ENCODE peak calls at places on chromosomes 3 and 15, in nine cellular contexts. One of them, this sample, is unnamed.

GRCh38 chr3:134337511-134338200 is 36.6 kb downstream of the AMOTL2 start:
- DNase-seq in RPMI8226: no peak
- DNase-seq in GM23248: no peak
- DNase-seq in psoas muscle: no peak
- DNase-seq in Right ventricle myocardium inferior: no peak
- DNase-seq in RKO: no peak
- DNase-seq in effector memory CD8-positive, alpha-beta T cell: no peak
- DNase-seq in erythroblast: no peak
- DNase-seq in activated naive CD8-positive, alpha-beta T cell treated with anti-CD3 and anti-CD28 coated beads for 36 hours: no peak
- DNase-seq in this sample: no peak

GRCh38 chr3:148333091-148333490 is 364.6 kb upstream of the AGTR1 start:
- DNase-seq in Right ventricle myocardium inferior: no peak
- DNase-seq in RPMI8226: no peak
- DNase-seq in psoas muscle: no peak
- DNase-seq in GM23248: no peak
- DNase-seq in erythroblast: no peak
- DNase-seq in activated naive CD8-positive, alpha-beta T cell treated with anti-CD3 and anti-CD28 coated beads for 36 hours: no peak
- DNase-seq in RKO: no peak
- DNase-seq in effector memory CD8-positive, alpha-beta T cell: no peak
- DNase-seq in this sample: no peak

GRCh38 chr15:64746356-64746755 is 29.0 kb downstream of the RBPMS2 start:
- DNase-seq in RPMI8226: no peak
- DNase-seq in effector memory CD8-positive, alpha-beta T cell: no peak
- DNase-seq in RKO: no peak
- DNase-seq in psoas muscle: no peak
- DNase-seq in Right ventricle myocardium inferior: no peak
- DNase-seq in GM23248: no peak
- DNase-seq in activated naive CD8-positive, alpha-beta T cell treated with anti-CD3 and anti-CD28 coated beads for 36 hours: no peak
- DNase-seq in erythroblast: no peak
- DNase-seq in this sample: no peak

GRCh38 chr15:70856884-70857546 is 3.1 kb upstream of the LARP6 start:
- DNase-seq in RKO: peak; percentile 64
- DNase-seq in erythroblast: no peak
- DNase-seq in activated naive CD8-positive, alpha-beta T cell treated with anti-CD3 and anti-CD28 coated beads for 36 hours: no peak
- DNase-seq in GM23248: peak; percentile 98
- DNase-seq in RPMI8226: no peak
- DNase-seq in effector memory CD8-positive, alpha-beta T cell: no peak
- DNase-seq in Right ventricle myocardium inferior: peak; percentile 79
- DNase-seq in psoas muscle: peak; percentile 74
- DNase-seq in this sample: no peak

GRCh38 chr15:90808517-90808939 is 59.9 kb upstream of the FURIN start:
- DNase-seq in RKO: no peak
- DNase-seq in effector memory CD8-positive, alpha-beta T cell: no peak
- DNase-seq in psoas muscle: no peak
- DNase-seq in activated naive CD8-positive, alpha-beta T cell treated with anti-CD3 and anti-CD28 coated beads for 36 hours: no peak
- DNase-seq in erythroblast: no peak
- DNase-seq in GM23248: no peak
- DNase-seq in RPMI8226: no peak
- DNase-seq in Right ventricle myocardium inferior: no peak
- DNase-seq in this sample: no peak

GRCh38 chr3:50174517-50174895 is 16.9 kb upstream of the GNAT1 start:
- DNase-seq in effector memory CD8-positive, alpha-beta T cell: no peak
- DNase-seq in psoas muscle: no peak
- DNase-seq in activated naive CD8-positive, alpha-beta T cell treated with anti-CD3 and anti-CD28 coated beads for 36 hours: no peak
- DNase-seq in erythroblast: no peak
- DNase-seq in Right ventricle myocardium inferior: no peak
- DNase-seq in RKO: no peak
- DNase-seq in RPMI8226: no peak
- DNase-seq in GM23248: no peak
- DNase-seq in this sample: no peak

GRCh38 chr15:75342221-75342620 is 4.6 kb upstream of the NEIL1 start:
- DNase-seq in erythroblast: no peak
- DNase-seq in activated naive CD8-positive, alpha-beta T cell treated with anti-CD3 and anti-CD28 coated beads for 36 hours: no peak
- DNase-seq in Right ventricle myocardium inferior: peak; percentile 20
- DNase-seq in RPMI8226: no peak
- DNase-seq in RKO: no peak
- DNase-seq in effector memory CD8-positive, alpha-beta T cell: no peak
- DNase-seq in GM23248: no peak
- DNase-seq in psoas muscle: no peak
- DNase-seq in this sample: no peak

GRCh38 chr15:72698938-72699337 is 12.9 kb downstream of the BBS4 start:
- DNase-seq in GM23248: no peak
- DNase-seq in Right ventricle myocardium inferior: no peak
- DNase-seq in RKO: no peak
- DNase-seq in activated naive CD8-positive, alpha-beta T cell treated with anti-CD3 and anti-CD28 coated beads for 36 hours: no peak
- DNase-seq in effector memory CD8-positive, alpha-beta T cell: no peak
- DNase-seq in psoas muscle: no peak
- DNase-seq in RPMI8226: no peak
- DNase-seq in erythroblast: no peak
- DNase-seq in this sample: no peak

GRCh38 chr15:63392355-63393009 is 10.8 kb upstream of the CA12 start:
- DNase-seq in RKO: no peak
- DNase-seq in psoas muscle: no peak
- DNase-seq in GM23248: no peak
- DNase-seq in effector memory CD8-positive, alpha-beta T cell: no peak
- DNase-seq in activated naive CD8-positive, alpha-beta T cell treated with anti-CD3 and anti-CD28 coated beads for 36 hours: no peak
- DNase-seq in erythroblast: peak; percentile 17
- DNase-seq in RPMI8226: peak; percentile 43
- DNase-seq in Right ventricle myocardium inferior: no peak
- DNase-seq in this sample: no peak

GRCh38 chr3:108300103-108300849 is 3.9 kb downstream of the HHLA2 start:
- DNase-seq in erythroblast: no peak
- DNase-seq in activated naive CD8-positive, alpha-beta T cell treated with anti-CD3 and anti-CD28 coated beads for 36 hours: peak; percentile 22
- DNase-seq in GM23248: no peak
- DNase-seq in RPMI8226: no peak
- DNase-seq in RKO: no peak
- DNase-seq in Right ventricle myocardium inferior: no peak
- DNase-seq in effector memory CD8-positive, alpha-beta T cell: no peak
- DNase-seq in psoas muscle: no peak
- DNase-seq in this sample: no peak

GRCh38 chr15:101675015-101675414 is 22.8 kb upstream of the TM2D3 start:
- DNase-seq in RPMI8226: no peak
- DNase-seq in Right ventricle myocardium inferior: no peak
- DNase-seq in RKO: no peak
- DNase-seq in erythroblast: no peak
- DNase-seq in psoas muscle: no peak
- DNase-seq in effector memory CD8-positive, alpha-beta T cell: no peak
- DNase-seq in GM23248: peak; percentile 95
- DNase-seq in activated naive CD8-positive, alpha-beta T cell treated with anti-CD3 and anti-CD28 coated beads for 36 hours: no peak
- DNase-seq in this sample: no peak

GRCh38 chr15:31238369-31238768 is 88.3 kb upstream of the KLF13 start:
- DNase-seq in effector memory CD8-positive, alpha-beta T cell: no peak
- DNase-seq in RPMI8226: no peak
- DNase-seq in activated naive CD8-positive, alpha-beta T cell treated with anti-CD3 and anti-CD28 coated beads for 36 hours: no peak
- DNase-seq in GM23248: no peak
- DNase-seq in Right ventricle myocardium inferior: no peak
- DNase-seq in psoas muscle: no peak
- DNase-seq in erythroblast: no peak
- DNase-seq in RKO: no peak
- DNase-seq in this sample: no peak

GRCh38 chr3:89467886-89468479 is 360.6 kb downstream of the EPHA3 start:
- DNase-seq in RPMI8226: no peak
- DNase-seq in effector memory CD8-positive, alpha-beta T cell: no peak
- DNase-seq in erythroblast: no peak
- DNase-seq in psoas muscle: no peak
- DNase-seq in Right ventricle myocardium inferior: no peak
- DNase-seq in activated naive CD8-positive, alpha-beta T cell treated with anti-CD3 and anti-CD28 coated beads for 36 hours: no peak
- DNase-seq in GM23248: no peak
- DNase-seq in RKO: no peak
- DNase-seq in this sample: no peak

This sample was measured in AML-193.